ENCODE peak calls at places on chromosomes 11 and 22, in ten cellular contexts. One of them, this sample, is unnamed.

GRCh38 chr11:123570939-123571590 is 83.4 kb downstream of the SCN3B start:
- DNase-seq in SHP77 treated with DMSO at 0.1 percent for 48 hours: no peak
- DNase-seq in tibial artery: no peak
- DNase-seq in NCI-H2081: peak
- DNase-seq in OCI-LY7: no peak
- DNase-seq in psoas muscle: no peak
- DNase-seq in epithelial cell of esophagus: no peak
- DNase-seq in stimulated activated naive CD8-positive, alpha-beta T cell treated with anti-CD3 and anti-CD28 coated beads, Interleukin-15, Interleukin-2, amounts not matched to agents 100 U/mL and 50 U/mL, for 24 hours: no peak
- DNase-seq in omental fat pad: no peak
- DNase-seq in AML-193: no peak
- DNase-seq in this sample: no peak

GRCh38 chr11:46643986-46644385 is 26.6 kb downstream of the ATG13 start:
- DNase-seq in tibial artery: no peak
- DNase-seq in OCI-LY7: no peak
- DNase-seq in epithelial cell of esophagus: no peak
- DNase-seq in psoas muscle: no peak
- DNase-seq in SHP77 treated with DMSO at 0.1 percent for 48 hours: no peak
- DNase-seq in AML-193: no peak
- DNase-seq in NCI-H2081: no peak
- DNase-seq in omental fat pad: no peak
- DNase-seq in stimulated activated naive CD8-positive, alpha-beta T cell treated with anti-CD3 and anti-CD28 coated beads, Interleukin-15, Interleukin-2, amounts not matched to agents 100 U/mL and 50 U/mL, for 24 hours: no peak
- DNase-seq in this sample: no peak

GRCh38 chr11:26790738-26791137 is 68.9 kb upstream of the SLC5A12 start:
- DNase-seq in SHP77 treated with DMSO at 0.1 percent for 48 hours: no peak
- DNase-seq in psoas muscle: no peak
- DNase-seq in omental fat pad: no peak
- DNase-seq in OCI-LY7: no peak
- DNase-seq in epithelial cell of esophagus: no peak
- DNase-seq in AML-193: no peak
- DNase-seq in stimulated activated naive CD8-positive, alpha-beta T cell treated with anti-CD3 and anti-CD28 coated beads, Interleukin-15, Interleukin-2, amounts not matched to agents 100 U/mL and 50 U/mL, for 24 hours: no peak
- DNase-seq in tibial artery: no peak
- DNase-seq in NCI-H2081: no peak
- DNase-seq in this sample: no peak

GRCh38 chr11:120601566-120601965 is 90.0 kb downstream of the GRIK4 start:
- DNase-seq in NCI-H2081: no peak
- DNase-seq in AML-193: no peak
- DNase-seq in tibial artery: no peak
- DNase-seq in epithelial cell of esophagus: no peak
- DNase-seq in SHP77 treated with DMSO at 0.1 percent for 48 hours: no peak
- DNase-seq in stimulated activated naive CD8-positive, alpha-beta T cell treated with anti-CD3 and anti-CD28 coated beads, Interleukin-15, Interleukin-2, amounts not matched to agents 100 U/mL and 50 U/mL, for 24 hours: no peak
- DNase-seq in omental fat pad: no peak
- DNase-seq in psoas muscle: no peak
- DNase-seq in OCI-LY7: no peak
- DNase-seq in this sample: no peak

GRCh38 chr22:32587449-32587848 is 112.8 kb downstream of the FBXO7 start:
- DNase-seq in OCI-LY7: no peak
- DNase-seq in psoas muscle: peak
- DNase-seq in AML-193: no peak
- DNase-seq in NCI-H2081: no peak
- DNase-seq in omental fat pad: peak
- DNase-seq in epithelial cell of esophagus: no peak
- DNase-seq in tibial artery: peak
- DNase-seq in stimulated activated naive CD8-positive, alpha-beta T cell treated with anti-CD3 and anti-CD28 coated beads, Interleukin-15, Interleukin-2, amounts not matched to agents 100 U/mL and 50 U/mL, for 24 hours: no peak
- DNase-seq in SHP77 treated with DMSO at 0.1 percent for 48 hours: no peak
- DNase-seq in this sample: no peak

GRCh38 chr22:49052560-49052959 is 775.1 kb downstream of the BRD1 start:
- DNase-seq in stimulated activated naive CD8-positive, alpha-beta T cell treated with anti-CD3 and anti-CD28 coated beads, Interleukin-15, Interleukin-2, amounts not matched to agents 100 U/mL and 50 U/mL, for 24 hours: no peak
- DNase-seq in tibial artery: peak
- DNase-seq in omental fat pad: no peak
- DNase-seq in AML-193: no peak
- DNase-seq in NCI-H2081: no peak
- DNase-seq in psoas muscle: no peak
- DNase-seq in SHP77 treated with DMSO at 0.1 percent for 48 hours: no peak
- DNase-seq in epithelial cell of esophagus: no peak
- DNase-seq in OCI-LY7: no peak
- DNase-seq in this sample: no peak

GRCh38 chr22:26893034-26893710 is 235.8 kb downstream of the MIAT start:
- DNase-seq in omental fat pad: no peak
- DNase-seq in epithelial cell of esophagus: peak
- DNase-seq in stimulated activated naive CD8-positive, alpha-beta T cell treated with anti-CD3 and anti-CD28 coated beads, Interleukin-15, Interleukin-2, amounts not matched to agents 100 U/mL and 50 U/mL, for 24 hours: no peak
- DNase-seq in OCI-LY7: no peak
- DNase-seq in AML-193: no peak
- DNase-seq in NCI-H2081: peak
- DNase-seq in SHP77 treated with DMSO at 0.1 percent for 48 hours: no peak
- DNase-seq in psoas muscle: no peak
- DNase-seq in tibial artery: no peak
- DNase-seq in this sample: no peak

GRCh38 chr11:126956664-126957063 is 43.9 kb downstream of the KIRREL3 start:
- DNase-seq in psoas muscle: no peak
- DNase-seq in AML-193: no peak
- DNase-seq in OCI-LY7: no peak
- DNase-seq in NCI-H2081: no peak
- DNase-seq in tibial artery: no peak
- DNase-seq in omental fat pad: no peak
- DNase-seq in SHP77 treated with DMSO at 0.1 percent for 48 hours: no peak
- DNase-seq in epithelial cell of esophagus: no peak
- DNase-seq in stimulated activated naive CD8-positive, alpha-beta T cell treated with anti-CD3 and anti-CD28 coated beads, Interleukin-15, Interleukin-2, amounts not matched to agents 100 U/mL and 50 U/mL, for 24 hours: no peak
- DNase-seq in this sample: no peak

GRCh38 chr11:109808569-109808968 is 284.6 kb upstream of the ZC3H12C start:
- DNase-seq in SHP77 treated with DMSO at 0.1 percent for 48 hours: no peak
- DNase-seq in psoas muscle: no peak
- DNase-seq in NCI-H2081: no peak
- DNase-seq in tibial artery: no peak
- DNase-seq in OCI-LY7: no peak
- DNase-seq in AML-193: no peak
- DNase-seq in epithelial cell of esophagus: peak
- DNase-seq in omental fat pad: no peak
- DNase-seq in stimulated activated naive CD8-positive, alpha-beta T cell treated with anti-CD3 and anti-CD28 coated beads, Interleukin-15, Interleukin-2, amounts not matched to agents 100 U/mL and 50 U/mL, for 24 hours: no peak
- DNase-seq in this sample: no peak

GRCh38 chr22:35970601-35971417 is 57.8 kb downstream of the RBFOX2 start:
- DNase-seq in omental fat pad: no peak
- DNase-seq in psoas muscle: no peak
- DNase-seq in NCI-H2081: no peak
- DNase-seq in SHP77 treated with DMSO at 0.1 percent for 48 hours: no peak
- DNase-seq in tibial artery: no peak
- DNase-seq in stimulated activated naive CD8-positive, alpha-beta T cell treated with anti-CD3 and anti-CD28 coated beads, Interleukin-15, Interleukin-2, amounts not matched to agents 100 U/mL and 50 U/mL, for 24 hours: no peak
- DNase-seq in OCI-LY7: no peak
- DNase-seq in AML-193: no peak
- DNase-seq in epithelial cell of esophagus: no peak
- DNase-seq in this sample: no peak

GRCh38 chr11:84384637-84385227 is 1098.6 kb upstream of the CCDC90B start:
- DNase-seq in NCI-H2081: peak
- DNase-seq in psoas muscle: peak
- DNase-seq in stimulated activated naive CD8-positive, alpha-beta T cell treated with anti-CD3 and anti-CD28 coated beads, Interleukin-15, Interleukin-2, amounts not matched to agents 100 U/mL and 50 U/mL, for 24 hours: peak
- DNase-seq in tibial artery: peak
- DNase-seq in epithelial cell of esophagus: peak
- DNase-seq in AML-193: peak
- DNase-seq in omental fat pad: peak
- DNase-seq in SHP77 treated with DMSO at 0.1 percent for 48 hours: no peak
- DNase-seq in OCI-LY7: peak
- DNase-seq in this sample: peak

GRCh38 chr11:7593476-7593875 is 79.7 kb downstream of the PPFIBP2 start:
- DNase-seq in OCI-LY7: no peak
- DNase-seq in omental fat pad: no peak
- DNase-seq in tibial artery: no peak
- DNase-seq in psoas muscle: no peak
- DNase-seq in NCI-H2081: no peak
- DNase-seq in AML-193: no peak
- DNase-seq in stimulated activated naive CD8-positive, alpha-beta T cell treated with anti-CD3 and anti-CD28 coated beads, Interleukin-15, Interleukin-2, amounts not matched to agents 100 U/mL and 50 U/mL, for 24 hours: no peak
- DNase-seq in SHP77 treated with DMSO at 0.1 percent for 48 hours: no peak
- DNase-seq in epithelial cell of esophagus: no peak
- DNase-seq in this sample: no peak

GRCh38 chr11:71339178-71339881 is 87.0 kb upstream of the SHANK2 start:
- DNase-seq in tibial artery: no peak
- DNase-seq in omental fat pad: no peak
- DNase-seq in stimulated activated naive CD8-positive, alpha-beta T cell treated with anti-CD3 and anti-CD28 coated beads, Interleukin-15, Interleukin-2, amounts not matched to agents 100 U/mL and 50 U/mL, for 24 hours: no peak
- DNase-seq in OCI-LY7: no peak
- DNase-seq in NCI-H2081: no peak
- DNase-seq in psoas muscle: no peak
- DNase-seq in epithelial cell of esophagus: peak
- DNase-seq in SHP77 treated with DMSO at 0.1 percent for 48 hours: no peak
- DNase-seq in AML-193: no peak
- DNase-seq in this sample: no peak

GRCh38 chr11:76313913-76314740 is 66.8 kb downstream of the THAP12 start:
- DNase-seq in AML-193: no peak
- DNase-seq in stimulated activated naive CD8-positive, alpha-beta T cell treated with anti-CD3 and anti-CD28 coated beads, Interleukin-15, Interleukin-2, amounts not matched to agents 100 U/mL and 50 U/mL, for 24 hours: no peak
- DNase-seq in SHP77 treated with DMSO at 0.1 percent for 48 hours: no peak
- DNase-seq in NCI-H2081: no peak
- DNase-seq in OCI-LY7: no peak
- DNase-seq in epithelial cell of esophagus: no peak
- DNase-seq in omental fat pad: no peak
- DNase-seq in tibial artery: no peak
- DNase-seq in psoas muscle: peak
- DNase-seq in this sample: no peak

GRCh38 chr11:46738887-46739286 is 19.9 kb downstream of the F2 start:
- DNase-seq in psoas muscle: no peak
- DNase-seq in NCI-H2081: no peak
- DNase-seq in OCI-LY7: no peak
- DNase-seq in tibial artery: no peak
- DNase-seq in epithelial cell of esophagus: no peak
- DNase-seq in SHP77 treated with DMSO at 0.1 percent for 48 hours: no peak
- DNase-seq in stimulated activated naive CD8-positive, alpha-beta T cell treated with anti-CD3 and anti-CD28 coated beads, Interleukin-15, Interleukin-2, amounts not matched to agents 100 U/mL and 50 U/mL, for 24 hours: no peak
- DNase-seq in AML-193: no peak
- DNase-seq in omental fat pad: no peak
- DNase-seq in this sample: no peak

GRCh38 chr11:96132437-96132836 is 208.5 kb upstream of the MTMR2 start:
- DNase-seq in tibial artery: no peak
- DNase-seq in SHP77 treated with DMSO at 0.1 percent for 48 hours: no peak
- DNase-seq in OCI-LY7: no peak
- DNase-seq in stimulated activated naive CD8-positive, alpha-beta T cell treated with anti-CD3 and anti-CD28 coated beads, Interleukin-15, Interleukin-2, amounts not matched to agents 100 U/mL and 50 U/mL, for 24 hours: no peak
- DNase-seq in AML-193: no peak
- DNase-seq in omental fat pad: no peak
- DNase-seq in psoas muscle: no peak
- DNase-seq in epithelial cell of esophagus: peak
- DNase-seq in NCI-H2081: no peak
- DNase-seq in this sample: no peak

GRCh38 chr22:47835726-47836125 is 1073.3 kb downstream of the TBC1D22A start:
- DNase-seq in NCI-H2081: no peak
- DNase-seq in OCI-LY7: no peak
- DNase-seq in psoas muscle: no peak
- DNase-seq in omental fat pad: no peak
- DNase-seq in epithelial cell of esophagus: peak
- DNase-seq in tibial artery: no peak
- DNase-seq in stimulated activated naive CD8-positive, alpha-beta T cell treated with anti-CD3 and anti-CD28 coated beads, Interleukin-15, Interleukin-2, amounts not matched to agents 100 U/mL and 50 U/mL, for 24 hours: no peak
- DNase-seq in SHP77 treated with DMSO at 0.1 percent for 48 hours: no peak
- DNase-seq in AML-193: no peak
- DNase-seq in this sample: peak

GRCh38 chr11:36006556-36006955 is 62.7 kb downstream of the LDLRAD3 start:
- DNase-seq in tibial artery: no peak
- DNase-seq in omental fat pad: no peak
- DNase-seq in OCI-LY7: no peak
- DNase-seq in SHP77 treated with DMSO at 0.1 percent for 48 hours: no peak
- DNase-seq in epithelial cell of esophagus: no peak
- DNase-seq in NCI-H2081: no peak
- DNase-seq in AML-193: no peak
- DNase-seq in stimulated activated naive CD8-positive, alpha-beta T cell treated with anti-CD3 and anti-CD28 coated beads, Interleukin-15, Interleukin-2, amounts not matched to agents 100 U/mL and 50 U/mL, for 24 hours: no peak
- DNase-seq in psoas muscle: no peak
- DNase-seq in this sample: no peak

GRCh38 chr22:32324505-32325415 is 32.9 kb upstream of the RFPL3 start:
- DNase-seq in psoas muscle: no peak
- DNase-seq in omental fat pad: no peak
- DNase-seq in stimulated activated naive CD8-positive, alpha-beta T cell treated with anti-CD3 and anti-CD28 coated beads, Interleukin-15, Interleukin-2, amounts not matched to agents 100 U/mL and 50 U/mL, for 24 hours: no peak
- DNase-seq in AML-193: no peak
- DNase-seq in OCI-LY7: no peak
- DNase-seq in tibial artery: no peak
- DNase-seq in NCI-H2081: no peak
- DNase-seq in epithelial cell of esophagus: no peak
- DNase-seq in SHP77 treated with DMSO at 0.1 percent for 48 hours: no peak
- DNase-seq in this sample: no peak

GRCh38 chr22:41217553-41218157 is 12.5 kb downstream of the L3MBTL2 start:
- DNase-seq in psoas muscle: peak
- DNase-seq in tibial artery: peak
- DNase-seq in NCI-H2081: no peak
- DNase-seq in omental fat pad: peak
- DNase-seq in epithelial cell of esophagus: peak
- DNase-seq in AML-193: peak
- DNase-seq in SHP77 treated with DMSO at 0.1 percent for 48 hours: peak
- DNase-seq in OCI-LY7: peak
- DNase-seq in stimulated activated naive CD8-positive, alpha-beta T cell treated with anti-CD3 and anti-CD28 coated beads, Interleukin-15, Interleukin-2, amounts not matched to agents 100 U/mL and 50 U/mL, for 24 hours: peak
- DNase-seq in this sample: peak

GRCh38 chr11:128116447-128117240 is 470.7 kb downstream of the ETS1 start:
- DNase-seq in NCI-H2081: no peak
- DNase-seq in tibial artery: no peak
- DNase-seq in stimulated activated naive CD8-positive, alpha-beta T cell treated with anti-CD3 and anti-CD28 coated beads, Interleukin-15, Interleukin-2, amounts not matched to agents 100 U/mL and 50 U/mL, for 24 hours: no peak
- DNase-seq in psoas muscle: no peak
- DNase-seq in omental fat pad: no peak
- DNase-seq in SHP77 treated with DMSO at 0.1 percent for 48 hours: no peak
- DNase-seq in AML-193: no peak
- DNase-seq in epithelial cell of esophagus: no peak
- DNase-seq in OCI-LY7: no peak
- DNase-seq in this sample: no peak

GRCh38 chr11:105202422-105202821 is 62.9 kb upstream of the CARD18 start:
- DNase-seq in psoas muscle: no peak
- DNase-seq in omental fat pad: no peak
- DNase-seq in AML-193: no peak
- DNase-seq in SHP77 treated with DMSO at 0.1 percent for 48 hours: no peak
- DNase-seq in epithelial cell of esophagus: no peak
- DNase-seq in tibial artery: no peak
- DNase-seq in stimulated activated naive CD8-positive, alpha-beta T cell treated with anti-CD3 and anti-CD28 coated beads, Interleukin-15, Interleukin-2, amounts not matched to agents 100 U/mL and 50 U/mL, for 24 hours: no peak
- DNase-seq in NCI-H2081: no peak
- DNase-seq in OCI-LY7: no peak
- DNase-seq in this sample: no peak

GRCh38 chr22:36946436-36947158 is 33.2 kb downstream of the CSF2RB start:
- DNase-seq in tibial artery: no peak
- DNase-seq in AML-193: no peak
- DNase-seq in psoas muscle: no peak
- DNase-seq in SHP77 treated with DMSO at 0.1 percent for 48 hours: no peak
- DNase-seq in stimulated activated naive CD8-positive, alpha-beta T cell treated with anti-CD3 and anti-CD28 coated beads, Interleukin-15, Interleukin-2, amounts not matched to agents 100 U/mL and 50 U/mL, for 24 hours: no peak
- DNase-seq in epithelial cell of esophagus: no peak
- DNase-seq in OCI-LY7: peak
- DNase-seq in omental fat pad: no peak
- DNase-seq in NCI-H2081: no peak
- DNase-seq in this sample: no peak

GRCh38 chr22:50602338-50602700 is 1.7 kb downstream of the MAPK8IP2 start:
- DNase-seq in OCI-LY7: no peak
- DNase-seq in epithelial cell of esophagus: no peak
- DNase-seq in psoas muscle: no peak
- DNase-seq in omental fat pad: no peak
- DNase-seq in tibial artery: no peak
- DNase-seq in AML-193: no peak
- DNase-seq in NCI-H2081: no peak
- DNase-seq in stimulated activated naive CD8-positive, alpha-beta T cell treated with anti-CD3 and anti-CD28 coated beads, Interleukin-15, Interleukin-2, amounts not matched to agents 100 U/mL and 50 U/mL, for 24 hours: no peak
- DNase-seq in SHP77 treated with DMSO at 0.1 percent for 48 hours: no peak
- DNase-seq in this sample: no peak

GRCh38 chr11:73189315-73189714 is 28.8 kb upstream of the P2RY2 start:
- DNase-seq in epithelial cell of esophagus: no peak
- DNase-seq in AML-193: peak
- DNase-seq in SHP77 treated with DMSO at 0.1 percent for 48 hours: no peak
- DNase-seq in NCI-H2081: no peak
- DNase-seq in OCI-LY7: peak
- DNase-seq in psoas muscle: no peak
- DNase-seq in tibial artery: peak
- DNase-seq in omental fat pad: no peak
- DNase-seq in stimulated activated naive CD8-positive, alpha-beta T cell treated with anti-CD3 and anti-CD28 coated beads, Interleukin-15, Interleukin-2, amounts not matched to agents 100 U/mL and 50 U/mL, for 24 hours: no peak
- DNase-seq in this sample: no peak

GRCh38 chr11:79980916-79981315 is 540.1 kb upstream of the TENM4 start:
- DNase-seq in tibial artery: no peak
- DNase-seq in psoas muscle: no peak
- DNase-seq in SHP77 treated with DMSO at 0.1 percent for 48 hours: no peak
- DNase-seq in NCI-H2081: no peak
- DNase-seq in stimulated activated naive CD8-positive, alpha-beta T cell treated with anti-CD3 and anti-CD28 coated beads, Interleukin-15, Interleukin-2, amounts not matched to agents 100 U/mL and 50 U/mL, for 24 hours: no peak
- DNase-seq in omental fat pad: no peak
- DNase-seq in OCI-LY7: no peak
- DNase-seq in epithelial cell of esophagus: no peak
- DNase-seq in AML-193: no peak
- DNase-seq in this sample: no peak

GRCh38 chr22:20117656-20118571 is 888 bp upstream of the TRMT2A start:
- DNase-seq in tibial artery: no peak
- DNase-seq in omental fat pad: no peak
- DNase-seq in NCI-H2081: no peak
- DNase-seq in OCI-LY7: peak
- DNase-seq in stimulated activated naive CD8-positive, alpha-beta T cell treated with anti-CD3 and anti-CD28 coated beads, Interleukin-15, Interleukin-2, amounts not matched to agents 100 U/mL and 50 U/mL, for 24 hours: peak
- DNase-seq in epithelial cell of esophagus: peak
- DNase-seq in SHP77 treated with DMSO at 0.1 percent for 48 hours: no peak
- DNase-seq in AML-193: peak
- DNase-seq in psoas muscle: peak
- DNase-seq in this sample: no peak

GRCh38 chr11:125680747-125681146 is at the start of gene ACRV1:
- DNase-seq in tibial artery: no peak
- DNase-seq in SHP77 treated with DMSO at 0.1 percent for 48 hours: no peak
- DNase-seq in NCI-H2081: no peak
- DNase-seq in stimulated activated naive CD8-positive, alpha-beta T cell treated with anti-CD3 and anti-CD28 coated beads, Interleukin-15, Interleukin-2, amounts not matched to agents 100 U/mL and 50 U/mL, for 24 hours: no peak
- DNase-seq in psoas muscle: no peak
- DNase-seq in epithelial cell of esophagus: peak
- DNase-seq in omental fat pad: no peak
- DNase-seq in AML-193: no peak
- DNase-seq in OCI-LY7: no peak
- DNase-seq in this sample: no peak

This sample was measured in fibroblast of the conjunctiva.